ENCODE peak calls at places on chromosome 11, in seven cellular contexts. E, C, F, Z, Y, J and D are unnamed samples.

GRCh38 chr11:47438721-47439120 is 10.2 kb downstream of the RAPSN start:
- DNase-seq in C (no peak), Y (no peak), Z (no peak), J (no peak), E (no peak), F (no peak), D (no peak)

GRCh38 chr11:82980947-82981346 is 79.4 kb downstream of the DDIAS start:
- DNase-seq in Z (no peak), C (no peak), F (no peak), J (no peak), E (no peak), Y (no peak), D (no peak)

GRCh38 chr11:113906515-113906914 is 1.9 kb downstream of the HTR3B start:
- DNase-seq in Z (no peak), F (no peak), J (no peak), Y (peak), C (no peak), E (no peak), D (no peak)

GRCh38 chr11:910044-910588 is 494 bp downstream of the CHID1 start:
- DNase-seq in C (no peak), F (no peak), E (no peak), J (no peak), Z (no peak), Y (no peak), D (peak)

GRCh38 chr11:134273317-134273712 is 2.9 kb upstream of the GLB1L3 start:
- DNase-seq in F (no peak), E (no peak), J (no peak), Z (no peak), C (no peak), Y (no peak), D (no peak)

GRCh38 chr11:3134651-3135490 is 30.2 kb downstream of the OSBPL5 start:
- DNase-seq in Z (no peak), E (no peak), F (no peak), Y (no peak), C (no peak), J (no peak), D (no peak)

GRCh38 chr11:11220786-11221185 is 132.3 kb downstream of the CSNK2A3 start:
- DNase-seq in J (no peak), C (no peak), Z (no peak), E (no peak), Y (no peak), F (no peak), D (no peak)

GRCh38 chr11:120696597-120696996 is 185.0 kb downstream of the GRIK4 start:
- DNase-seq in J (no peak), C (no peak), Z (no peak), Y (no peak), E (no peak), F (no peak), D (no peak)

GRCh38 chr11:80980221-80980620 is 1539.4 kb upstream of the TENM4 start:
- DNase-seq in Y (no peak), F (no peak), E (no peak), C (no peak), J (no peak), Z (peak), D (no peak)

GRCh38 chr11:2702771-2703486 is 3.1 kb upstream of the KCNQ1OT1 start:
- DNase-seq in F (no peak), J (no peak), Y (peak), C (no peak), E (peak), Z (no peak), D (no peak)

GRCh38 chr11:8839306-8839956 is 71.6 kb upstream of the AKIP1 start:
- DNase-seq in C (no peak), E (no peak), Y (peak), J (no peak), F (no peak), Z (no peak), D (no peak)

GRCh38 chr11:36053901-36054300 is 110.0 kb downstream of the LDLRAD3 start:
- DNase-seq in E (no peak), F (no peak), C (no peak), J (no peak), Y (no peak), Z (peak), D (no peak)

GRCh38 chr11:35798423-35798822 is 135.8 kb downstream of the TRIM44 start:
- DNase-seq in Z (peak), E (no peak), Y (no peak), F (no peak), C (no peak), J (no peak), D (no peak)

GRCh38 chr11:112837162-112837826 is 123.9 kb upstream of the NCAM1 start:
- DNase-seq in J (no peak), Y (peak), F (peak), E (peak), Z (no peak), C (no peak), D (no peak)

GRCh38 chr11:81033779-81034550 is 1593.1 kb upstream of the TENM4 start:
- DNase-seq in Z (no peak), E (no peak), C (no peak), F (no peak), J (no peak), Y (peak), D (no peak)

GRCh38 chr11:64359712-64360402 is 895 bp downstream of the RPS6KA4 start:
- DNase-seq in J (no peak), F (no peak), E (no peak), Y (peak), C (no peak), Z (no peak), D (peak)

GRCh38 chr11:68050371-68050841 is 11.6 kb downstream of the TCIRG1 start:
- DNase-seq in Z (no peak), C (no peak), J (no peak), Y (no peak), F (no peak), E (no peak), D (no peak)

GRCh38 chr11:2096001-2096918 is 42.9 kb downstream of the IGF2 start:
- DNase-seq in Z (peak), J (no peak), Y (no peak), E (no peak), C (no peak), F (no peak), D (no peak)

GRCh38 chr11:32290783-32291182 is 144.6 kb downstream of the WT1 start:
- DNase-seq in Y (no peak), F (no peak), Z (no peak), E (peak), J (no peak), C (no peak), D (no peak)

GRCh38 chr11:120088056-120088455 is 49.9 kb downstream of the TRIM29 start:
- DNase-seq in C (no peak), J (no peak), Z (no peak), Y (no peak), E (no peak), F (no peak), D (no peak)

GRCh38 chr11:115580416-115580815 is 76.2 kb upstream of the CADM1 start:
- DNase-seq in J (no peak), Z (no peak), C (no peak), Y (no peak), F (no peak), E (no peak), D (no peak)

GRCh38 chr11:95044010-95044409 is 5.2 kb upstream of the KDM4F start:
- DNase-seq in J (no peak), F (no peak), Y (no peak), E (no peak), C (no peak), Z (no peak), D (no peak)

GRCh38 chr11:44950625-44951472 is at the start of gene TP53I11:
- DNase-seq in Y (peak), C (peak), J (peak), E (no peak), Z (peak), F (peak), D (peak)

GRCh38 chr11:77669848-77670511 is 32.4 kb upstream of the CLNS1A start:
- DNase-seq in Z (peak), C (no peak), J (no peak), E (no peak), F (no peak), Y (peak), D (no peak)

GRCh38 chr11:9493492-9493891 is 32.7 kb downstream of the ZNF143 start:
- DNase-seq in Y (no peak), Z (no peak), E (no peak), F (no peak), C (no peak), J (no peak), D (no peak)

GRCh38 chr11:32427935-32428664 is 7.2 kb downstream of the WT1 start:
- DNase-seq in F (no peak), C (no peak), J (no peak), Y (no peak), E (no peak), Z (no peak), D (no peak)

GRCh38 chr11:123519055-123519796 is 89.2 kb downstream of the GRAMD1B start:
- DNase-seq in C (no peak), J (no peak), Z (peak), Y (no peak), F (no peak), E (no peak), D (no peak)

GRCh38 chr11:20161923-20162322 is 1.6 kb upstream of the DBX1 start:
- DNase-seq in Y (no peak), F (no peak), J (no peak), E (no peak), C (no peak), Z (no peak), D (no peak)

GRCh38 chr11:66579017-66579606 is 10.7 kb upstream of the CTSF start:
- DNase-seq in C (peak), J (peak), Z (peak), F (peak), E (no peak), Y (peak), D (peak)

GRCh38 chr11:19557720-19558140 is 154.9 kb upstream of the NAV2 start:
- DNase-seq in J (peak), F (peak), Z (peak), C (peak), E (peak), Y (peak), D (peak)

GRCh38 chr11:110890995-110891394 is 178.8 kb upstream of the ARHGAP20 start:
- DNase-seq in C (no peak), F (no peak), J (no peak), E (no peak), Y (no peak), Z (no peak), D (no peak)

GRCh38 chr11:109939176-109939810 is 153.9 kb upstream of the ZC3H12C start:
- DNase-seq in C (peak), Z (peak), J (no peak), Y (peak), F (no peak), E (peak), D (peak)

GRCh38 chr11:60767388-60767811 is 10.7 kb downstream of the MS4A15 start:
- DNase-seq in F (no peak), E (no peak), Z (no peak), J (no peak), C (no peak), Y (no peak), D (peak)

GRCh38 chr11:3132831-3133455 is 32.2 kb downstream of the OSBPL5 start:
- DNase-seq in Z (no peak), C (no peak), F (no peak), E (no peak), J (no peak), Y (no peak), D (no peak)

GRCh38 chr11:113465786-113466185 is 9.4 kb downstream of the DRD2 start:
- DNase-seq in E (no peak), Y (no peak), C (no peak), J (no peak), F (no peak), Z (no peak), D (no peak)

GRCh38 chr11:33507967-33508366 is 192.7 kb downstream of the C11orf91 start:
- DNase-seq in Y (no peak), Z (peak), E (no peak), F (no peak), J (no peak), C (peak), D (no peak)

GRCh38 chr11:100930185-100930778 is 199.3 kb downstream of the PGR start:
- DNase-seq in Z (peak), J (no peak), C (peak), E (peak), Y (peak), F (no peak), D (no peak)

GRCh38 chr11:20501971-20502370 is 97.4 kb upstream of the SLC6A5 start:
- DNase-seq in E (no peak), C (no peak), J (no peak), Y (peak), Z (no peak), F (no peak), D (no peak)

GRCh38 chr11:48014917-48015316 is 34.6 kb downstream of the PTPRJ start:
- DNase-seq in Z (no peak), Y (no peak), J (no peak), C (no peak), E (no peak), F (no peak), D (no peak)